ENCODE peak calls at places on chromosomes 5 and 9, in nine cellular contexts. P is sigmoid colon, W is heart left ventricle, B is right lobe of liver, O is upper lobe of right lung, Z is thyroid gland, A is NT2/D1, T is heart right ventricle, D is hepatocyte. X is an unnamed sample.

GRCh38 chr5:148186248-148187003 is 16.4 kb upstream of the SPINK6 start:
- DNase-seq in P (no peak), W (no peak), B (no peak), O (no peak), Z (no peak), A (no peak), T (no peak), D (no peak), X (no peak)

GRCh38 chr9:120646943-120647342 is 67.0 kb upstream of the CDK5RAP2 start:
- DNase-seq in P (no peak), W (no peak), B (no peak), O (no peak), Z (no peak), A (no peak), T (no peak), D (peak; percentile 21), X (no peak)

GRCh38 chr5:96997265-96997859 is 61.5 kb downstream of the LNPEP start:
- DNase-seq in P (no peak), W (no peak), B (no peak), O (no peak), Z (peak; percentile 30), A (peak; percentile 11), T (peak; percentile 13), D (peak; percentile 65), X (peak; percentile 70)

GRCh38 chr5:159120446-159120845 is 20.7 kb upstream of the EBF1 start:
- DNase-seq in P (no peak), W (no peak), B (no peak), O (no peak), Z (no peak), A (no peak), T (no peak), D (no peak), X (no peak)

GRCh38 chr9:92807757-92808725 is 43.4 kb upstream of the BICD2 start:
- DNase-seq in P (no peak), W (peak; percentile 66), B (no peak), O (no peak), Z (peak; percentile 6), A (no peak), T (no peak), D (no peak), X (no peak)

GRCh38 chr9:130201974-130202373 is 29.8 kb downstream of the NCS1 start:
- DNase-seq in P (peak; percentile 62), W (no peak), B (peak; percentile 79), O (no peak), Z (no peak), A (no peak), T (no peak), D (no peak), X (no peak)

GRCh38 chr5:90940227-90940995 is 381.8 kb downstream of the ADGRV1 start:
- DNase-seq in P (no peak), W (no peak), B (no peak), O (no peak), Z (peak; percentile 73), A (peak; percentile 23), T (no peak), D (peak; percentile 80), X (peak; percentile 5)

GRCh38 chr5:170144286-170145023 is 38.8 kb downstream of the FOXI1 start:
- DNase-seq in P (no peak), W (no peak), B (no peak), O (no peak), Z (no peak), A (no peak), T (no peak), D (no peak), X (no peak)

GRCh38 chr9:20473566-20474116 is 148.7 kb downstream of the MLLT3 start:
- DNase-seq in P (no peak), W (no peak), B (no peak), O (no peak), Z (no peak), A (no peak), T (no peak), D (no peak), X (no peak)

GRCh38 chr5:177317959-177318377 is 6.3 kb upstream of the MXD3 start:
- DNase-seq in P (peak; percentile 82), W (peak; percentile 77), B (peak; percentile 83), O (peak; percentile 75), Z (peak; percentile 85), A (peak; percentile 50), T (peak; percentile 70), D (peak; percentile 86), X (peak; percentile 82)

GRCh38 chr5:83608122-83608521 is 112.5 kb downstream of the HAPLN1 start:
- DNase-seq in P (no peak), W (no peak), B (no peak), O (no peak), Z (peak; percentile 10), A (peak; percentile 36), T (peak; percentile 14), D (peak; percentile 78), X (peak; percentile 23)

GRCh38 chr5:55278778-55279177 is 28.7 kb downstream of the DHX29 start:
- DNase-seq in P (no peak), W (no peak), B (no peak), O (no peak), Z (no peak), A (no peak), T (no peak), D (no peak), X (no peak)

GRCh38 chr5:39905356-39905755 is 480.6 kb upstream of the DAB2 start:
- DNase-seq in P (no peak), W (no peak), B (no peak), O (no peak), Z (no peak), A (no peak), T (no peak), D (no peak), X (no peak)

GRCh38 chr5:58314356-58315045 is 145.4 kb downstream of the PLK2 start:
- DNase-seq in P (no peak), W (no peak), B (no peak), O (no peak), Z (no peak), A (no peak), T (no peak), D (no peak), X (no peak)

GRCh38 chr9:103399535-103399934 is 404.4 kb downstream of the CYLC2 start:
- DNase-seq in P (no peak), W (no peak), B (no peak), O (no peak), Z (no peak), A (no peak), T (no peak), D (no peak), X (no peak)

GRCh38 chr5:59767753-59768159 is 125.8 kb downstream of the PDE4D start:
- DNase-seq in P (no peak), W (no peak), B (no peak), O (no peak), Z (no peak), A (no peak), T (no peak), D (no peak), X (no peak)

GRCh38 chr5:97046270-97046982 is 96.0 kb downstream of the LIX1 start:
- DNase-seq in P (no peak), W (no peak), B (no peak), O (no peak), Z (no peak), A (no peak), T (no peak), D (no peak), X (peak; percentile 36)

GRCh38 chr5:154479160-154479943 is 1.3 kb upstream of the HAND1 start:
- DNase-seq in P (no peak), W (no peak), B (no peak), O (no peak), Z (no peak), A (no peak), T (no peak), D (no peak), X (no peak)

GRCh38 chr9:127937383-127938297 is at the start of gene DPM2:
- DNase-seq in P (peak; percentile 92), W (peak; percentile 91), B (peak; percentile 88), O (peak; percentile 90), Z (peak; percentile 75), A (peak; percentile 86), T (peak; percentile 79), D (peak; percentile 92), X (peak; percentile 96)

GRCh38 chr9:103168254-103168653 is 173.1 kb downstream of the CYLC2 start:
- DNase-seq in P (no peak), W (no peak), B (no peak), O (no peak), Z (no peak), A (no peak), T (no peak), D (no peak), X (no peak)

GRCh38 chr5:178553517-178553916 is 36.7 kb downstream of the COL23A1 start:
- DNase-seq in P (peak; percentile 89), W (no peak), B (no peak), O (no peak), Z (peak; percentile 64), A (no peak), T (no peak), D (no peak), X (no peak)
- H3K9me3 ChIP-seq in P (no peaks in the 10 kb centered on the region), W (no peaks in the 10 kb centered on the region), B (no peaks in the 10 kb centered on the region), O (no peaks in the 10 kb centered on the region), Z (no peaks in the 10 kb centered on the region), A (no peaks in the 10 kb centered on the region), T (no peaks in the 10 kb centered on the region), D (no peaks in the 10 kb centered on the region), X (no peaks in the 10 kb centered on the region)

GRCh38 chr9:35499701-35500030 is 9.8 kb downstream of the RUSC2 start:
- DNase-seq in P (no peak), W (no peak), B (no peak), O (no peak), Z (no peak), A (no peak), T (no peak), D (no peak), X (no peak)
- H3K9me3 ChIP-seq in P (no peaks in the 10 kb centered on the region), W (peaks cover 4% of the 10 kb centered on the region), B (no peaks in the 10 kb centered on the region), O (no peaks in the 10 kb centered on the region), Z (no peaks in the 10 kb centered on the region), A (peaks cover 25% of the 10 kb centered on the region), T (peaks cover 3% of the 10 kb centered on the region), D (no peaks in the 10 kb centered on the region), X (no peaks in the 10 kb centered on the region)

GRCh38 chr5:2563046-2563445 is 188.4 kb downstream of the IRX2 start:
- DNase-seq in P (no peak), W (no peak), B (no peak), O (no peak), Z (no peak), A (no peak), T (no peak), D (no peak), X (no peak)
- H3K9me3 ChIP-seq in P (no peaks in the 10 kb centered on the region), W (no peaks in the 10 kb centered on the region), B (no peaks in the 10 kb centered on the region), O (no peaks in the 10 kb centered on the region), Z (no peaks in the 10 kb centered on the region), A (no peaks in the 10 kb centered on the region), T (no peaks in the 10 kb centered on the region), D (no peaks in the 10 kb centered on the region), X (no peaks in the 10 kb centered on the region)

DNA sequence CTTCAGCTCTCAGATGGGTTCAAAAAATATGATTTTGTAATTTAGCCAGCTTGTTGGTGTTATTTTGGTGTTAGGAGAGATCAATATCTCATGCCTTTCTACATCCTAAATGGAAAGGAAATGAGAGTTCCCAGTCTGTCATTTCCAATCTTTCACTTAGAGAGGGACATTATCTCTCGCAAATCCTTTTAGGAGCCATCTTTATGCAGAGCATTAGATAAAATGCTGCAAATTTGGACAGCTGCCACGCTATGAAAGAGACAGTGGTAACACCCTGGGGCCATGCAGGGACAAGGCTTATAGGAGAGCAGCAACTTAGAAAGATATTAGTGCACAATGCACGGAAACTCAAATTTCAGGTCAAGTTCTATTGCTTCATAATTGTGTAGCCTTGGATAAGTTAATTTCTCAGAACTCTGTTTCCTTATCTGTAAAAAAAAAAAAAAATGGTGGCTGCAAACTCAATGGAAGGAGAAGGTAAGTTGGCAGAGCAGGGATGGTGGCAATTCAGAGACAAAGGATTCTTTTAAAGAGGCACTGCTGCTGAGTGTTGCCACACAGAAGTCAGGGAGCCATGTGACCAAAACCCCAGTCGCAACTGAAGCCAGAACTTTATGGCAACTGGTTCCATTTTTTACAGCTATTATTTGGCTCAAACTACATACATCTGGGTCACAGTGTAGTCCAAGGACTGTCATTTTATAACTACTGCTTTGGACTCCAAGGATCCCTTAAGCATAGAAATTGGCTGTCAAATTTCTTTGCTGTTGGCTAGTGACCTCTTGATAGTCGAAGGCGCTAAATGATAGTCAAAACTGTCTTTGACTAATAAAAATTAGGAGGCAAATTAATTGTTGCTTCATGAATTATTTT is 210.2 kb downstream of the FRMD3 start:
- DNase-seq in P (no peak), W (no peak), B (no peak), O (no peak), Z (no peak), A (no peak), T (no peak), D (no peak), X (no peak)
- H3K9me3 ChIP-seq in P (no peaks in the 10 kb centered on the region), W (peaks cover 3% of the 10 kb centered on the region), B (no peaks in the 10 kb centered on the region), O (no peaks in the 10 kb centered on the region), Z (no peaks in the 10 kb centered on the region), A (peaks cover 12% of the 10 kb centered on the region), T (no peaks in the 10 kb centered on the region), D (peaks cover under 1% of the 10 kb centered on the region), X (no peaks in the 10 kb centered on the region)

X was measured in OCI-LY7.